ENCODE peak calls at places on chromosomes 5 and 9, in ten cellular contexts. G, H, D, N, M, C, J, A, P and R are unnamed samples.
A peak's percentile ranks its signal among the peaks of the same experiment; 100 is the strongest.

GRCh38 chr9:124284940-124285441 is 27.2 kb downstream of the NEK6 start:
- DNase-seq in G (no peak), J (no peak), M (no peak), N (peak; percentile 90), P (peak; percentile 50), A (no peak), H (no peak), C (no peak), D (no peak), R (no peak)

GRCh38 chr5:9015250-9015936 is 530.5 kb downstream of the SEMA5A start:
- DNase-seq in J (no peak), C (no peak), D (no peak), H (no peak), A (no peak), M (no peak), G (no peak), N (no peak), P (peak; percentile 44), R (no peak)

GRCh38 chr5:30040483-30041116 is 1152.9 kb upstream of the CDH6 start:
- DNase-seq in P (peak; percentile 31), A (peak; percentile 17), C (peak; percentile 33), M (peak; percentile 39), G (peak; percentile 23), N (no peak), H (no peak), J (no peak), D (peak; percentile 68), R (no peak)

GRCh38 chr9:114382951-114383865 is 4.6 kb downstream of the AKNA start:
- DNase-seq in J (peak; percentile 60), N (peak; percentile 92), M (no peak), D (no peak), A (peak; percentile 88), P (peak; percentile 50), C (no peak), H (no peak), G (peak; percentile 70), R (no peak)

GRCh38 chr9:21677834-21678233 is 124.6 kb upstream of the MTAP start:
- DNase-seq in J (no peak), A (no peak), G (no peak), C (no peak), D (no peak), N (no peak), M (no peak), P (peak; percentile 94), H (no peak), R (no peak)

GRCh38 chr5:91018185-91018584 is 364.9 kb downstream of the ARRDC3 start:
- DNase-seq in G (no peak), M (no peak), H (no peak), A (no peak), D (no peak), C (no peak), P (peak; percentile 27), N (no peak), J (no peak), R (no peak)

GRCh38 chr9:116087246-116087645 is 66.3 kb upstream of the PAPPA start:
- DNase-seq in N (no peak), M (no peak), D (no peak), J (no peak), P (peak; percentile 86), A (no peak), G (no peak), C (no peak), H (no peak), R (no peak)

GRCh38 chr5:30453168-30453567 is 740.3 kb upstream of the CDH6 start:
- DNase-seq in C (no peak), G (no peak), N (no peak), M (no peak), D (no peak), H (no peak), P (no peak), A (no peak), J (no peak), R (no peak)

GRCh38 chr9:37324261-37324683 is 98.2 kb upstream of the GRHPR start:
- DNase-seq in D (no peak), J (no peak), M (peak; percentile 29), C (no peak), N (no peak), H (peak; percentile 40), P (peak; percentile 53), A (no peak), G (peak; percentile 29), R (no peak)

GRCh38 chr5:25181249-25181648 is 536.5 kb upstream of the CDH10 start:
- DNase-seq in G (no peak), M (no peak), N (no peak), H (no peak), D (no peak), A (no peak), C (no peak), J (no peak), P (no peak), R (no peak)

GRCh38 chr5:32320576-32320975 is 7.8 kb upstream of the MTMR12 start:
- DNase-seq in N (no peak), D (no peak), C (no peak), A (no peak), M (no peak), G (no peak), H (no peak), J (no peak), P (no peak), R (no peak)

GRCh38 chr5:108753877-108754276 is 6.2 kb downstream of the FER start:
- DNase-seq in J (no peak), D (no peak), H (no peak), C (no peak), P (peak; percentile 72), G (no peak), A (no peak), N (no peak), M (no peak), R (no peak)

GRCh38 chr5:83563631-83564030 is 92.1 kb downstream of the VCAN start:
- DNase-seq in A (no peak), M (no peak), N (no peak), D (no peak), G (no peak), J (no peak), P (no peak), C (no peak), H (no peak), R (no peak)

GRCh38 chr5:158948376-158948775 is 151.3 kb downstream of the EBF1 start:
- DNase-seq in N (no peak), C (no peak), P (no peak), H (no peak), A (no peak), J (no peak), G (no peak), D (no peak), M (no peak), R (no peak)

GRCh38 chr5:31485376-31486207 is 46.3 kb downstream of the DROSHA start:
- DNase-seq in M (no peak), N (no peak), H (no peak), C (no peak), A (no peak), P (no peak), J (no peak), D (no peak), G (no peak), R (no peak)

GRCh38 chr5:169567079-169567478 is 16.5 kb upstream of the SPDL1 start:
- DNase-seq in H (no peak), N (no peak), C (no peak), G (no peak), J (no peak), P (peak; percentile 10), A (no peak), D (peak; percentile 16), M (no peak), R (no peak)

GRCh38 chr5:176466245-176466871 is 18.2 kb downstream of the FAF2 start:
- DNase-seq in N (no peak), A (no peak), H (no peak), D (no peak), J (no peak), C (no peak), P (peak; percentile 87), M (no peak), G (no peak), R (no peak)

GRCh38 chr9:127793093-127793708 is 7.4 kb downstream of the CDK9 start:
- DNase-seq in C (no peak), M (no peak), G (no peak), D (no peak), H (no peak), P (peak; percentile 62), J (no peak), A (no peak), N (no peak), R (no peak)